ENCODE peak calls at places on chromosomes 4 and X, in seven cellular contexts. P, A, B, E, J, G and D are unnamed samples.
A peak's percentile ranks its signal among the peaks of the same experiment; 100 is the strongest.

GRCh38 chr4:132383571-132384199 is 765.4 kb upstream of the PCDH10 start:
- DNase-seq in P (no peak), A (no peak), B (no peak), E (no peak), J (no peak), G (no peak), D (no peak)

GRCh38 chrX:9935436-9935835 is 31.7 kb upstream of the CLDN34 start:
- DNase-seq in P (no peak), A (no peak), B (no peak), E (no peak), J (no peak), G (no peak), D (no peak)

GRCh38 chr4:6724461-6725111 is 8.6 kb downstream of the BLOC1S4 start:
- DNase-seq in P (no peak), A (no peak), B (no peak), E (no peak), J (no peak), G (no peak), D (no peak)

GRCh38 chrX:87528487-87528886 is 10.9 kb downstream of the KLHL4 start:
- DNase-seq in P (no peak), A (no peak), B (no peak), E (no peak), J (no peak), G (no peak), D (no peak)

GRCh38 chrX:133534172-133534571 is 118.9 kb upstream of the GPC4 start:
- DNase-seq in P (no peak), A (no peak), B (no peak), E (no peak), J (no peak), G (no peak), D (no peak)

GRCh38 chr4:48642421-48643144 is 137.5 kb downstream of the FRYL start:
- DNase-seq in P (no peak), A (no peak), B (no peak), E (no peak), J (peak; percentile 52), G (no peak), D (no peak)

GRCh38 chrX:129959493-129959832 is 23.0 kb upstream of the BCORL1 start:
- DNase-seq in P (no peak), A (no peak), B (no peak), E (no peak), J (peak; percentile 31), G (no peak), D (no peak)

GRCh38 chr4:77697860-77698599 is 92.4 kb downstream of the CXCL13 start:
- DNase-seq in P (no peak), A (no peak), B (no peak), E (no peak), J (peak; percentile 88), G (peak; percentile 31), D (peak; percentile 14)

GRCh38 chr4:1082215-1083182 is 30.9 kb downstream of the RNF212 start:
- DNase-seq in P (no peak), A (peak; percentile 87), B (no peak), E (no peak), J (peak; percentile 82), G (no peak), D (peak; percentile 93)

GRCh38 chrX:54407266-54407665 is 32.9 kb upstream of the TSR2 start:
- DNase-seq in P (no peak), A (no peak), B (no peak), E (no peak), J (no peak), G (no peak), D (no peak)

GRCh38 chr4:41146716-41147506 is 67.4 kb downstream of the APBB2 start:
- DNase-seq in P (no peak), A (peak; percentile 81), B (no peak), E (no peak), J (peak; percentile 46), G (no peak), D (no peak)

GRCh38 chr4:165867961-165868360 is 5.1 kb upstream of the TLL1 start:
- DNase-seq in P (no peak), A (no peak), B (no peak), E (no peak), J (no peak), G (no peak), D (no peak)

GRCh38 chrX:121161501-121161933 is 114.1 kb downstream of the GLUD2 start:
- DNase-seq in P (no peak), A (no peak), B (no peak), E (no peak), J (no peak), G (no peak), D (no peak)

GRCh38 chr4:186081202-186081807 is 12.3 kb downstream of the TLR3 start:
- DNase-seq in P (no peak), A (no peak), B (no peak), E (no peak), J (no peak), G (no peak), D (no peak)

GRCh38 chrX:18146954-18147353 is 73.7 kb downstream of the BEND2 start:
- DNase-seq in P (no peak), A (no peak), B (no peak), E (no peak), J (peak; percentile 5), G (peak; percentile 2), D (no peak)

GRCh38 chr4:114694770-114695169 is 96.2 kb downstream of the UGT8 start:
- DNase-seq in P (no peak), A (no peak), B (no peak), E (no peak), J (peak; percentile 42), G (peak; percentile 61), D (no peak)

GRCh38 chrX:123871309-123871708 is 11.5 kb downstream of the XIAP start:
- DNase-seq in P (no peak), A (no peak), B (no peak), E (no peak), J (no peak), G (no peak), D (no peak)

GRCh38 chr4:4856071-4857000 is 3.1 kb upstream of the MSX1 start:
- DNase-seq in P (no peak), A (no peak), B (no peak), E (no peak), J (no peak), G (no peak), D (no peak)

GRCh38 chrX:1077140-1077539 is 135.3 kb downstream of the CRLF2 start:
- DNase-seq in P (no peak), A (peak; percentile 32), B (no peak), E (no peak), J (no peak), G (no peak), D (no peak)

GRCh38 chr4:159504634-159505033 is 401.8 kb downstream of the RAPGEF2 start:
- DNase-seq in P (no peak), A (no peak), B (no peak), E (no peak), J (peak; percentile 58), G (no peak), D (no peak)

GRCh38 chrX:9611436-9612145 is 146.7 kb downstream of the TBL1X start:
- DNase-seq in P (no peak), A (no peak), B (no peak), E (no peak), J (no peak), G (no peak), D (no peak)

GRCh38 chr4:66000500-66001117 is 330.3 kb upstream of the EPHA5 start:
- DNase-seq in P (no peak), A (no peak), B (no peak), E (no peak), J (no peak), G (no peak), D (no peak)

DNA sequence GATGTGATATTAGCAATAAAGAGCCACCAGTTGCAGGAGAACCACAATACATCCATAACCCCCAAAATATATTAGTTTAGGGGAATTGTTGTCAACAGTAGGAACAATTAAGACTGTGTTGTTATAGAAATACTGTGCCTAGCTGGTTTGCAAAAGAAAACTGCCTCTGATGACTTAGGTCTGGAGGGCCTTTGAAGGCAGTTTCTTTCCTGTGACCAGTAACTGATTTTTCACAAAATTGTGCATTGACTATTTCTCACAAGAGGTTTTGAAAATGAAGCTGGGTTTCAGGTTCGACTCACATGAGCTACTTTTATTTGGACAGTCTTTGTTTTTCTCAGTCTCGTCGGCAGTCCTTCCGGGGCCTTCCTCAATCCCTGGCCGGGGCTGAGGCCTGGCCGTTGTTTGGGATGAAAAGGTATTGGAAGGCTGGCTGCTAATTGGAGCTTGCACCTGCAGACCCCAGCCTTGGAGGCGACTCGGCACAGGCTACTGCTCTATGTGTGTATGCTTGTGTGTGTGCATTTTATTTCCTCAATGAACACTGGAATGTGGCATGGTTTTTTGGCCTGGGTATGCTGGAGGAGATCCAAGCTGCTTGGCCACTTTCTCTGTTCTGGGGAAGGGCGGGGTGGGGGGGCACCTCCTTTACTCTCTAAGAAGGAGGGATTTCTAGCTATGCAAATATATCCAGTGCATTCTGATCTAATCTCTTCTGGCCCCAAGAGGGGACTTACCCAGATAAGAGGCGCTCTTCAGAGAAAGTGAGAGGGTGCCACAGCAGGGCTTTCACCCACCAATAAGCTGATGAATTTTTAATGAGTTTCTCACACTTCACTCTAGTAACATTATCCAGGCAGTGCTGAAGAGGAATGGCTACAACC is 49.5 kb upstream of the LNX1 start:
- DNase-seq in P (no peak), A (no peak), B (no peak), E (no peak), J (peak; percentile 39), G (no peak), D (no peak)
- H3K27ac ChIP-seq in P (no peak overlapping the region), A (no peak overlapping the region), B (no peak overlapping the region), E (no peak overlapping the region), J (no peak overlapping the region), G (no peak overlapping the region), D (no peak overlapping the region)

DNA sequence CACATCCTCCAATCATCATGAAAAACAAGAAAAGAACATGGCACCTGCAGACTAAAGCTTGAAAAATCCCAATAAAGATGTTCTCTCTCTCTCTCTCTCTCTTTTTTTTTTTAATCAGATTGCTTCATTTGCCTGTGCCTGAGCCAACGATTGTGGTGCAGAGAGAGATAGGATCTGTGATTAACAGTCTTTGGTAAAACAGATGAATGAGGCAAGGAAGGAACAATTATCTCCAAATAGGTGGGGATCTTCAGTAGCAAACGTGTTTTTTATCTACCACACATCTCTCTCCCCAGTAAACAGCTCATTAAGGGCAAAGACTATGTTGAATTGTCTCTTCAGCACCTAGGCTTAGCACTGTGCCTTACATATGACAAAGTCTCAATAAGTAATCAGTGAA is 96.2 kb downstream of the SMIM20 start:
- DNase-seq in P (no peak), A (no peak), B (no peak), E (no peak), J (no peak), G (no peak), D (no peak)
- H3K27ac ChIP-seq in P (no peak overlapping the region), A (no peak overlapping the region), B (no peak overlapping the region), E (no peak overlapping the region), J (no peak overlapping the region), G (no peak overlapping the region), D (no peak overlapping the region)

GRCh38 chrX:102651968-102652744 is 873 bp downstream of the GPRASP1 start:
- DNase-seq in P (peak; percentile 83), A (peak; percentile 73), B (no peak), E (peak; percentile 37), J (peak; percentile 57), G (no peak), D (no peak)
- H3K27ac ChIP-seq in P (peak overlapping the region; percentile 53), A (no peak overlapping the region), B (peak overlapping the region; percentile 86), E (peak overlapping the region; percentile 34), J (no peak overlapping the region), G (no peak overlapping the region), D (no peak overlapping the region)

DNA sequence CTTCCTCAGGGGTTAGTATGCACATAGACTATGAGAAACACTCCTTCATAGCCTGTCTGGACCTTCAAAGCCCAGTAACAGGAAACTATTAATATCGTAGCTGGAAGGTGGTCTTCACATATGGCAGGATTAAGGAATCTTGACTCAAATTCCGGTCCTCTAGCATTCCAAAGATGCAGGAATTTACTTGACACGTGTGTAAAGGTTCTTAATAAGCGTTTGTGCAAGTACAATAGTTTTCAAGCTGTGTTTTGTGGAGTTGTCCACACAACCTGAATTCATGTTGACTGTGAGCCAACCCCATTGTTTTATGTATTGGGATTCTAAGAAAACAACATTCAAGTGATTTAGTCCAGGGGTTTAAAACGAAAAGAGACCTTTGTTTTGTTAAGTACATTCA is 78.5 kb downstream of the PLS3 start:
- DNase-seq in P (no peak), A (no peak), B (no peak), E (no peak), J (no peak), G (no peak), D (no peak)
- H3K27ac ChIP-seq in P (no peak overlapping the region), A (no peak overlapping the region), B (no peak overlapping the region), E (no peak overlapping the region), J (peak overlapping the region; percentile 49), G (no peak overlapping the region), D (no peak overlapping the region)